ENCODE peak calls at places on chromosomes 2 and 18, in six cellular contexts. One of them, this sample, is unnamed.

GRCh38 chr2:23637011-23637778 is 252.2 kb downstream of the KLHL29 start:
- DNase-seq in substantia nigra: no peak
- DNase-seq in neural progenitor cell: peak; percentile 77
- DNase-seq in coronary artery: no peak
- DNase-seq in RWPE1: no peak
- DNase-seq in A549: no peak
- DNase-seq in this sample: no peak

GRCh38 chr2:102310964-102311640 is at the start of gene IL1RL1:
- DNase-seq in substantia nigra: no peak
- DNase-seq in neural progenitor cell: no peak
- DNase-seq in coronary artery: no peak
- DNase-seq in RWPE1: no peak
- DNase-seq in A549: no peak
- DNase-seq in this sample: no peak

GRCh38 chr2:120368086-120368485 is 22.1 kb downstream of the INHBB start:
- DNase-seq in substantia nigra: no peak
- DNase-seq in neural progenitor cell: no peak
- DNase-seq in coronary artery: no peak
- DNase-seq in RWPE1: no peak
- DNase-seq in A549: no peak
- DNase-seq in this sample: no peak

GRCh38 chr2:97740590-97741182 is 27.3 kb downstream of the ZAP70 start:
- DNase-seq in substantia nigra: no peak
- DNase-seq in neural progenitor cell: peak; percentile 71
- DNase-seq in coronary artery: no peak
- DNase-seq in RWPE1: peak; percentile 36
- DNase-seq in A549: peak; percentile 65
- DNase-seq in this sample: peak; percentile 80

GRCh38 chr2:239109041-239109915 is 261.4 kb downstream of the TWIST2 start:
- DNase-seq in substantia nigra: no peak
- DNase-seq in neural progenitor cell: no peak
- DNase-seq in coronary artery: no peak
- DNase-seq in RWPE1: peak; percentile 58
- DNase-seq in A549: peak; percentile 31
- DNase-seq in this sample: no peak

GRCh38 chr2:61235716-61236115 is 73.7 kb downstream of the C2orf74 start:
- DNase-seq in substantia nigra: no peak
- DNase-seq in neural progenitor cell: no peak
- DNase-seq in coronary artery: no peak
- DNase-seq in RWPE1: no peak
- DNase-seq in A549: no peak
- DNase-seq in this sample: no peak

GRCh38 chr18:7683753-7684152 is 116.6 kb downstream of the PTPRM start:
- DNase-seq in substantia nigra: no peak
- DNase-seq in neural progenitor cell: peak; percentile 30
- DNase-seq in coronary artery: no peak
- DNase-seq in RWPE1: no peak
- DNase-seq in A549: no peak
- DNase-seq in this sample: peak; percentile 69

GRCh38 chr2:43023791-43024514 is 202.5 kb downstream of the ZFP36L2 start:
- DNase-seq in substantia nigra: no peak
- DNase-seq in neural progenitor cell: no peak
- DNase-seq in coronary artery: no peak
- DNase-seq in RWPE1: no peak
- DNase-seq in A549: no peak
- DNase-seq in this sample: no peak

GRCh38 chr18:25097119-25098114 is 254.5 kb downstream of the ZNF521 start:
- DNase-seq in substantia nigra: no peak
- DNase-seq in neural progenitor cell: no peak
- DNase-seq in coronary artery: no peak
- DNase-seq in RWPE1: no peak
- DNase-seq in A549: no peak
- DNase-seq in this sample: no peak

GRCh38 chr2:137117385-137117784 is 352.0 kb downstream of the THSD7B start:
- DNase-seq in substantia nigra: no peak
- DNase-seq in neural progenitor cell: no peak
- DNase-seq in coronary artery: no peak
- DNase-seq in RWPE1: peak; percentile 22
- DNase-seq in A549: no peak
- DNase-seq in this sample: no peak

GRCh38 chr18:62329676-62330454 is 4.8 kb downstream of the TNFRSF11A start:
- DNase-seq in substantia nigra: no peak
- DNase-seq in neural progenitor cell: no peak
- DNase-seq in coronary artery: no peak
- DNase-seq in RWPE1: no peak
- DNase-seq in A549: no peak
- DNase-seq in this sample: no peak

GRCh38 chr2:74893332-74893731 is 59.4 kb downstream of the HK2 start:
- DNase-seq in substantia nigra: no peak
- DNase-seq in neural progenitor cell: no peak
- DNase-seq in coronary artery: no peak
- DNase-seq in RWPE1: peak; percentile 56
- DNase-seq in A549: peak; percentile 31
- DNase-seq in this sample: no peak

GRCh38 chr18:6488956-6489355 is 74.2 kb upstream of the L3MBTL4 start:
- DNase-seq in substantia nigra: no peak
- DNase-seq in neural progenitor cell: no peak
- DNase-seq in coronary artery: no peak
- DNase-seq in RWPE1: no peak
- DNase-seq in A549: no peak
- DNase-seq in this sample: no peak

GRCh38 chr2:165251361-165251760 is 12.1 kb downstream of the SCN2A start:
- DNase-seq in substantia nigra: no peak
- DNase-seq in neural progenitor cell: no peak
- DNase-seq in coronary artery: no peak
- DNase-seq in RWPE1: no peak
- DNase-seq in A549: no peak
- DNase-seq in this sample: no peak

GRCh38 chr18:69638056-69638455 is 237.4 kb downstream of the DOK6 start:
- DNase-seq in substantia nigra: no peak
- DNase-seq in neural progenitor cell: no peak
- DNase-seq in coronary artery: no peak
- DNase-seq in RWPE1: no peak
- DNase-seq in A549: no peak
- DNase-seq in this sample: no peak

GRCh38 chr18:78558948-78559347 is 420.7 kb upstream of the SALL3 start:
- DNase-seq in substantia nigra: no peak
- DNase-seq in neural progenitor cell: no peak
- DNase-seq in coronary artery: no peak
- DNase-seq in RWPE1: no peak
- DNase-seq in A549: no peak
- DNase-seq in this sample: no peak

GRCh38 chr18:78557371-78557770 is 422.2 kb upstream of the SALL3 start:
- DNase-seq in substantia nigra: no peak
- DNase-seq in neural progenitor cell: no peak
- DNase-seq in coronary artery: no peak
- DNase-seq in RWPE1: no peak
- DNase-seq in A549: no peak
- DNase-seq in this sample: no peak

GRCh38 chr18:78559584-78559983 is 420.0 kb upstream of the SALL3 start:
- DNase-seq in substantia nigra: no peak
- DNase-seq in neural progenitor cell: no peak
- DNase-seq in coronary artery: no peak
- DNase-seq in RWPE1: no peak
- DNase-seq in A549: no peak
- DNase-seq in this sample: no peak

GRCh38 chr18:78558101-78558810 is 421.4 kb upstream of the SALL3 start:
- DNase-seq in substantia nigra: no peak
- DNase-seq in neural progenitor cell: no peak
- DNase-seq in coronary artery: no peak
- DNase-seq in RWPE1: no peak
- DNase-seq in A549: no peak
- DNase-seq in this sample: no peak

DNA sequence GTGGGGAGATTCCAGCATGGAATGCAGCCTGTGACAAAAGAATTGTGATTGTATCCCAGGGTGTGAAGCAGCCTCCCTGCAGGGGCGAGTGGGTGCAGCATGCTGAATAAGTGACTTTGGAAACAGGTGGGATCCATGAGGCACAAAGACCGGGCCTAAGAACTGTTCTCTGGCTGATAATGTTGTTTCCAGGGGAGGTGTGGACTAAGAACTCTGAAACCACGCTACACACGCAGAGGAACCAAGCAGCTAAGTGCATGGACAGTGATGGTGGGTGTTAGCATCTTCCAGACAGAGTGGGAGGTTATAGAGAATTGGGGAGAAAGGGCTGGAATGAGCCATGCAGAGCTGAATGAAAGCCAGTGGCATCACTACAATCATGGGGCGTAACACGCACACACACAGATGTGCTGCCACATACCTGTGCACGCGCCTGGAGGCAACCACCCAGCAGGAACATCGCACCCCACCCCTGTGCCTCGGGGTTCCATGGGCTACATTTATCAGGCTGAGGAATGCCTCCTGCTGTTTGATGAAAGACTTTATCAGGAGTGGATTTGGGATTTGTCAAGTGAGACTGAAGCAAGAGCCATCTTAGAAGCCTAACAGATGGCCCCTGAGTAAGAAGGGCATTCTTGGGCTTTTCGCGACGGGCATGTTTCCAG is 424.5 kb upstream of the SALL3 start:
- DNase-seq in substantia nigra: no peak
- DNase-seq in neural progenitor cell: no peak
- DNase-seq in coronary artery: no peak
- DNase-seq in RWPE1: no peak
- DNase-seq in A549: no peak
- DNase-seq in this sample: no peak
- H3K27ac ChIP-seq in substantia nigra: no peak overlapping the region
- H3K27ac ChIP-seq in neural progenitor cell: no peak overlapping the region
- H3K27ac ChIP-seq in coronary artery: no peak overlapping the region
- H3K27ac ChIP-seq in RWPE1: no peak overlapping the region
- H3K27ac ChIP-seq in A549: no peak overlapping the region
- H3K27ac ChIP-seq in this sample: no peak overlapping the region

GRCh38 chr2:65382323-65382722 is 50.1 kb downstream of the SPRED2 start:
- DNase-seq in substantia nigra: no peak
- DNase-seq in neural progenitor cell: no peak
- DNase-seq in coronary artery: no peak
- DNase-seq in RWPE1: no peak
- DNase-seq in A549: no peak
- DNase-seq in this sample: no peak
- H3K27ac ChIP-seq in substantia nigra: no peak overlapping the region
- H3K27ac ChIP-seq in neural progenitor cell: no peak overlapping the region
- H3K27ac ChIP-seq in coronary artery: no peak overlapping the region
- H3K27ac ChIP-seq in RWPE1: peak overlapping the region; percentile 85
- H3K27ac ChIP-seq in A549: peak overlapping the region; percentile 56
- H3K27ac ChIP-seq in this sample: no peak overlapping the region

GRCh38 chr2:9961014-9961413 is 9.5 kb downstream of the GRHL1 start:
- DNase-seq in substantia nigra: no peak
- DNase-seq in neural progenitor cell: no peak
- DNase-seq in coronary artery: no peak
- DNase-seq in RWPE1: no peak
- DNase-seq in A549: no peak
- DNase-seq in this sample: no peak

GRCh38 chr2:9965119-9965822 is 13.8 kb downstream of the GRHL1 start:
- DNase-seq in substantia nigra: no peak
- DNase-seq in neural progenitor cell: no peak
- DNase-seq in coronary artery: no peak
- DNase-seq in RWPE1: no peak
- DNase-seq in A549: no peak
- DNase-seq in this sample: no peak

GRCh38 chr2:9967053-9967775 is 15.7 kb downstream of the GRHL1 start:
- DNase-seq in substantia nigra: no peak
- DNase-seq in neural progenitor cell: no peak
- DNase-seq in coronary artery: no peak
- DNase-seq in RWPE1: no peak
- DNase-seq in A549: no peak
- DNase-seq in this sample: no peak

GRCh38 chr2:9966491-9967022 is 15.1 kb downstream of the GRHL1 start:
- DNase-seq in substantia nigra: no peak
- DNase-seq in neural progenitor cell: no peak
- DNase-seq in coronary artery: no peak
- DNase-seq in RWPE1: no peak
- DNase-seq in A549: no peak
- DNase-seq in this sample: no peak

GRCh38 chr2:9964334-9964980 is 13.0 kb downstream of the GRHL1 start:
- DNase-seq in substantia nigra: no peak
- DNase-seq in neural progenitor cell: no peak
- DNase-seq in coronary artery: no peak
- DNase-seq in RWPE1: no peak
- DNase-seq in A549: no peak
- DNase-seq in this sample: no peak
- H3K27ac ChIP-seq in substantia nigra: no peak overlapping the region
- H3K27ac ChIP-seq in neural progenitor cell: no peak overlapping the region
- H3K27ac ChIP-seq in coronary artery: no peak overlapping the region
- H3K27ac ChIP-seq in RWPE1: no peak overlapping the region
- H3K27ac ChIP-seq in A549: no peak overlapping the region
- H3K27ac ChIP-seq in this sample: no peak overlapping the region

DNA sequence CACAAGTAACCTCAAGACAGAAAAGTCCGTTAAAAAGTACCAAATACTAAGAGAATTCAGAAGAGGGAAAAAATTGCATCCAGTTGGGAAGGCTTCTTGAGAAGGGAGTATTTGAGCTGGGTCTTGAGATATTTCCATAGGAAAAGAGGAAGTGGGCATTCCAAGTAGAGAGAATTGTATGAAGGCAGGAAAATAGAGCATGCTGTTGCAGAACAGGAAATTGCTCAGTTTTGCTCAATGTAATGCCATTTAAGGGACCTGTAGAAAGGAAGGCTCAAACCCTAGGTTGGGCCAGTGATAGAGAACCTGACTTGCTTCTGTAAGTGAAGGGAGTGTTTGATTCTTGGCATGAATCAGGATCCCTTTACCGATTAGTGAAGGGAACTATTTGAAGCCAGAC is 1.0 kb upstream of the ZC3H8 start:
- DNase-seq in substantia nigra: no peak
- DNase-seq in neural progenitor cell: no peak
- DNase-seq in coronary artery: no peak
- DNase-seq in RWPE1: no peak
- DNase-seq in A549: no peak
- DNase-seq in this sample: no peak
- H3K27ac ChIP-seq in substantia nigra: no peak overlapping the region
- H3K27ac ChIP-seq in neural progenitor cell: no peak overlapping the region
- H3K27ac ChIP-seq in coronary artery: no peak overlapping the region
- H3K27ac ChIP-seq in RWPE1: no peak overlapping the region
- H3K27ac ChIP-seq in A549: no peak overlapping the region
- H3K27ac ChIP-seq in this sample: no peak overlapping the region

GRCh38 chr2:25056391-25056821 is 14.5 kb downstream of the EFR3B start:
- DNase-seq in substantia nigra: no peak
- DNase-seq in neural progenitor cell: no peak
- DNase-seq in coronary artery: no peak
- DNase-seq in RWPE1: no peak
- DNase-seq in A549: no peak
- DNase-seq in this sample: no peak
- H3K27ac ChIP-seq in substantia nigra: peak overlapping the region; percentile 75
- H3K27ac ChIP-seq in neural progenitor cell: no peak overlapping the region
- H3K27ac ChIP-seq in coronary artery: no peak overlapping the region
- H3K27ac ChIP-seq in RWPE1: no peak overlapping the region
- H3K27ac ChIP-seq in A549: no peak overlapping the region
- H3K27ac ChIP-seq in this sample: no peak overlapping the region

DNA sequence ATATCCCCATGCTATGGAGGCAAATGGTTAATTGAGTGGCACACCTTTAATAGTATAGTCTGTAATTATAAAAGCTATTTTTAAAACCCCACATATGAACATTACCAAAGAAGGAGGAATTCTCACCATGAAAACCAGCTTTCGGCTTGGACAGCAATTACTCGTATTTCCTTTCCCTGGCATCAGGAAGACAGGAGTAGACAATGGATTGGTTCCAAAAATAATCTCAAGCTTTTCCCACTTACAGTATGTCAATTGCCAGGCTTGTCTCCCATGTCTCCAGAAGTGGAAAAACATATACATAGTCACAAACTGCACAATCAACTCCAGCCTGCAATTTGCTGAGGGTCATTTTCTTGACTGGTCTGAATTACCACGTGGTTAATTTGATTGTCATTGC is 124.1 kb upstream of the PELI1 start:
- DNase-seq in substantia nigra: no peak
- DNase-seq in neural progenitor cell: no peak
- DNase-seq in coronary artery: no peak
- DNase-seq in RWPE1: no peak
- DNase-seq in A549: no peak
- DNase-seq in this sample: no peak
- H3K27ac ChIP-seq in substantia nigra: no peak overlapping the region
- H3K27ac ChIP-seq in neural progenitor cell: no peak overlapping the region
- H3K27ac ChIP-seq in coronary artery: no peak overlapping the region
- H3K27ac ChIP-seq in RWPE1: no peak overlapping the region
- H3K27ac ChIP-seq in A549: no peak overlapping the region
- H3K27ac ChIP-seq in this sample: peak overlapping the region; percentile 66